ENCODE peak calls at places on chromosome 16, in eight cellular contexts. One of them, this sample, is unnamed.

GRCh38 chr16:14105976-14106375 is 34.9 kb downstream of the MRTFB start:
- DNase-seq in heart left ventricle: no peak
- DNase-seq in cardiac muscle cell: no peak
- DNase-seq in right atrium auricular region: no peak
- DNase-seq in transverse colon: no peak
- DNase-seq in tibial artery: no peak
- DNase-seq in kidney: no peak
- DNase-seq in neuronal stem cell: no peak
- DNase-seq in this sample: no peak

GRCh38 chr16:61823326-61823725 is 212.9 kb downstream of the CDH8 start:
- DNase-seq in heart left ventricle: no peak
- DNase-seq in cardiac muscle cell: no peak
- DNase-seq in right atrium auricular region: no peak
- DNase-seq in transverse colon: no peak
- DNase-seq in tibial artery: no peak
- DNase-seq in kidney: no peak
- DNase-seq in neuronal stem cell: no peak
- DNase-seq in this sample: no peak

GRCh38 chr16:64626771-64627170 is 495.1 kb downstream of the CDH11 start:
- DNase-seq in heart left ventricle: no peak
- DNase-seq in cardiac muscle cell: no peak
- DNase-seq in right atrium auricular region: no peak
- DNase-seq in transverse colon: no peak
- DNase-seq in tibial artery: no peak
- DNase-seq in kidney: no peak
- DNase-seq in neuronal stem cell: no peak
- DNase-seq in this sample: no peak

GRCh38 chr16:56916571-56917403 is 15.2 kb upstream of the HERPUD1 start:
- DNase-seq in heart left ventricle: no peak
- DNase-seq in cardiac muscle cell: no peak
- DNase-seq in right atrium auricular region: no peak
- DNase-seq in transverse colon: peak; percentile 52
- DNase-seq in tibial artery: no peak
- DNase-seq in kidney: no peak
- DNase-seq in neuronal stem cell: no peak
- DNase-seq in this sample: no peak

GRCh38 chr16:16197966-16198365 is 25.3 kb downstream of the ABCC6 start:
- DNase-seq in heart left ventricle: no peak
- DNase-seq in cardiac muscle cell: no peak
- DNase-seq in right atrium auricular region: no peak
- DNase-seq in transverse colon: no peak
- DNase-seq in tibial artery: no peak
- DNase-seq in kidney: no peak
- DNase-seq in neuronal stem cell: no peak
- DNase-seq in this sample: no peak

GRCh38 chr16:13935408-13935807 is 15.5 kb downstream of the ERCC4 start:
- DNase-seq in heart left ventricle: no peak
- DNase-seq in cardiac muscle cell: no peak
- DNase-seq in right atrium auricular region: no peak
- DNase-seq in transverse colon: no peak
- DNase-seq in tibial artery: no peak
- DNase-seq in kidney: no peak
- DNase-seq in neuronal stem cell: peak; percentile 27
- DNase-seq in this sample: no peak

GRCh38 chr16:50267651-50268050 is 1.3 kb downstream of the ADCY7 start:
- DNase-seq in heart left ventricle: no peak
- DNase-seq in cardiac muscle cell: no peak
- DNase-seq in right atrium auricular region: no peak
- DNase-seq in transverse colon: no peak
- DNase-seq in tibial artery: no peak
- DNase-seq in kidney: peak; percentile 44
- DNase-seq in neuronal stem cell: no peak
- DNase-seq in this sample: no peak

GRCh38 chr16:49590166-49590871 is 216.7 kb downstream of the C16orf78 start:
- DNase-seq in heart left ventricle: no peak
- DNase-seq in cardiac muscle cell: no peak
- DNase-seq in right atrium auricular region: peak; percentile 40
- DNase-seq in transverse colon: no peak
- DNase-seq in tibial artery: peak; percentile 12
- DNase-seq in kidney: no peak
- DNase-seq in neuronal stem cell: no peak
- DNase-seq in this sample: no peak

GRCh38 chr16:79607587-79607986 is 7.0 kb upstream of the MAF start:
- DNase-seq in heart left ventricle: no peak
- DNase-seq in cardiac muscle cell: no peak
- DNase-seq in right atrium auricular region: peak; percentile 59
- DNase-seq in transverse colon: no peak
- DNase-seq in tibial artery: no peak
- DNase-seq in kidney: no peak
- DNase-seq in neuronal stem cell: no peak
- DNase-seq in this sample: peak; percentile 10

GRCh38 chr16:65583498-65583897 is 461.6 kb upstream of the CDH11 start:
- DNase-seq in heart left ventricle: no peak
- DNase-seq in cardiac muscle cell: no peak
- DNase-seq in right atrium auricular region: no peak
- DNase-seq in transverse colon: no peak
- DNase-seq in tibial artery: no peak
- DNase-seq in kidney: no peak
- DNase-seq in neuronal stem cell: no peak
- DNase-seq in this sample: no peak

GRCh38 chr16:86018487-86018886 is 119.5 kb downstream of the IRF8 start:
- DNase-seq in heart left ventricle: peak; percentile 69
- DNase-seq in cardiac muscle cell: no peak
- DNase-seq in right atrium auricular region: peak; percentile 68
- DNase-seq in transverse colon: peak; percentile 49
- DNase-seq in tibial artery: peak; percentile 39
- DNase-seq in kidney: peak; percentile 69
- DNase-seq in neuronal stem cell: no peak
- DNase-seq in this sample: peak; percentile 7

GRCh38 chr16:1818204-1818872 is 8.3 kb downstream of the HAGH start:
- DNase-seq in heart left ventricle: no peak
- DNase-seq in cardiac muscle cell: no peak
- DNase-seq in right atrium auricular region: no peak
- DNase-seq in transverse colon: no peak
- DNase-seq in tibial artery: no peak
- DNase-seq in kidney: peak; percentile 66
- DNase-seq in neuronal stem cell: no peak
- DNase-seq in this sample: no peak

GRCh38 chr16:20956319-20956718 is 55.7 kb downstream of the LYRM1 start:
- DNase-seq in heart left ventricle: no peak
- DNase-seq in cardiac muscle cell: no peak
- DNase-seq in right atrium auricular region: no peak
- DNase-seq in transverse colon: no peak
- DNase-seq in tibial artery: no peak
- DNase-seq in kidney: no peak
- DNase-seq in neuronal stem cell: no peak
- DNase-seq in this sample: no peak

GRCh38 chr16:4021070-4021779 is 95.0 kb downstream of the ADCY9 start:
- DNase-seq in heart left ventricle: no peak
- DNase-seq in cardiac muscle cell: no peak
- DNase-seq in right atrium auricular region: no peak
- DNase-seq in transverse colon: peak; percentile 87
- DNase-seq in tibial artery: no peak
- DNase-seq in kidney: peak; percentile 89
- DNase-seq in neuronal stem cell: no peak
- DNase-seq in this sample: peak; percentile 92

GRCh38 chr16:799948-800833 is at the start of gene GNG13:
- DNase-seq in heart left ventricle: no peak
- DNase-seq in cardiac muscle cell: no peak
- DNase-seq in right atrium auricular region: no peak
- DNase-seq in transverse colon: no peak
- DNase-seq in tibial artery: no peak
- DNase-seq in kidney: no peak
- DNase-seq in neuronal stem cell: peak; percentile 37
- DNase-seq in this sample: no peak

GRCh38 chr16:48592839-48593429 is 17.0 kb downstream of the N4BP1 start:
- DNase-seq in heart left ventricle: no peak
- DNase-seq in cardiac muscle cell: no peak
- DNase-seq in right atrium auricular region: no peak
- DNase-seq in transverse colon: no peak
- DNase-seq in tibial artery: no peak
- DNase-seq in kidney: no peak
- DNase-seq in neuronal stem cell: no peak
- DNase-seq in this sample: no peak

GRCh38 chr16:4053663-4054479 is 62.4 kb downstream of the ADCY9 start:
- DNase-seq in heart left ventricle: no peak
- DNase-seq in cardiac muscle cell: no peak
- DNase-seq in right atrium auricular region: no peak
- DNase-seq in transverse colon: peak; percentile 49
- DNase-seq in tibial artery: peak; percentile 83
- DNase-seq in kidney: no peak
- DNase-seq in neuronal stem cell: no peak
- DNase-seq in this sample: no peak

GRCh38 chr16:85472514-85472913 is 140.6 kb upstream of the GSE1 start:
- DNase-seq in heart left ventricle: no peak
- DNase-seq in cardiac muscle cell: no peak
- DNase-seq in right atrium auricular region: no peak
- DNase-seq in transverse colon: no peak
- DNase-seq in tibial artery: no peak
- DNase-seq in kidney: no peak
- DNase-seq in neuronal stem cell: no peak
- DNase-seq in this sample: no peak

GRCh38 chr16:22217890-22218730 is 12.0 kb downstream of the EEF2K start:
- DNase-seq in heart left ventricle: peak; percentile 61
- DNase-seq in cardiac muscle cell: no peak
- DNase-seq in right atrium auricular region: no peak
- DNase-seq in transverse colon: no peak
- DNase-seq in tibial artery: peak; percentile 66
- DNase-seq in kidney: no peak
- DNase-seq in neuronal stem cell: no peak
- DNase-seq in this sample: peak; percentile 25

GRCh38 chr16:14109077-14109775 is 38.1 kb downstream of the MRTFB start:
- DNase-seq in heart left ventricle: no peak
- DNase-seq in cardiac muscle cell: no peak
- DNase-seq in right atrium auricular region: no peak
- DNase-seq in transverse colon: no peak
- DNase-seq in tibial artery: no peak
- DNase-seq in kidney: no peak
- DNase-seq in neuronal stem cell: no peak
- DNase-seq in this sample: no peak

GRCh38 chr16:24035127-24035842 is 199.5 kb downstream of the PRKCB start:
- DNase-seq in heart left ventricle: no peak
- DNase-seq in cardiac muscle cell: no peak
- DNase-seq in right atrium auricular region: no peak
- DNase-seq in transverse colon: peak; percentile 15
- DNase-seq in tibial artery: no peak
- DNase-seq in kidney: no peak
- DNase-seq in neuronal stem cell: no peak
- DNase-seq in this sample: no peak

GRCh38 chr16:2028620-2029220 is 2.0 kb downstream of the NHERF2 start:
- DNase-seq in heart left ventricle: no peak
- DNase-seq in cardiac muscle cell: no peak
- DNase-seq in right atrium auricular region: no peak
- DNase-seq in transverse colon: no peak
- DNase-seq in tibial artery: no peak
- DNase-seq in kidney: no peak
- DNase-seq in neuronal stem cell: no peak
- DNase-seq in this sample: no peak

GRCh38 chr16:48503779-48504178 is 106.2 kb downstream of the N4BP1 start:
- DNase-seq in heart left ventricle: peak; percentile 80
- DNase-seq in cardiac muscle cell: no peak
- DNase-seq in right atrium auricular region: peak; percentile 61
- DNase-seq in transverse colon: peak; percentile 24
- DNase-seq in tibial artery: peak; percentile 72
- DNase-seq in kidney: no peak
- DNase-seq in neuronal stem cell: no peak
- DNase-seq in this sample: peak; percentile 35

GRCh38 chr16:80058236-80058635 is 457.7 kb upstream of the MAF start:
- DNase-seq in heart left ventricle: peak; percentile 57
- DNase-seq in cardiac muscle cell: no peak
- DNase-seq in right atrium auricular region: peak; percentile 71
- DNase-seq in transverse colon: peak; percentile 22
- DNase-seq in tibial artery: peak; percentile 36
- DNase-seq in kidney: peak; percentile 73
- DNase-seq in neuronal stem cell: no peak
- DNase-seq in this sample: peak; percentile 9

DNA sequence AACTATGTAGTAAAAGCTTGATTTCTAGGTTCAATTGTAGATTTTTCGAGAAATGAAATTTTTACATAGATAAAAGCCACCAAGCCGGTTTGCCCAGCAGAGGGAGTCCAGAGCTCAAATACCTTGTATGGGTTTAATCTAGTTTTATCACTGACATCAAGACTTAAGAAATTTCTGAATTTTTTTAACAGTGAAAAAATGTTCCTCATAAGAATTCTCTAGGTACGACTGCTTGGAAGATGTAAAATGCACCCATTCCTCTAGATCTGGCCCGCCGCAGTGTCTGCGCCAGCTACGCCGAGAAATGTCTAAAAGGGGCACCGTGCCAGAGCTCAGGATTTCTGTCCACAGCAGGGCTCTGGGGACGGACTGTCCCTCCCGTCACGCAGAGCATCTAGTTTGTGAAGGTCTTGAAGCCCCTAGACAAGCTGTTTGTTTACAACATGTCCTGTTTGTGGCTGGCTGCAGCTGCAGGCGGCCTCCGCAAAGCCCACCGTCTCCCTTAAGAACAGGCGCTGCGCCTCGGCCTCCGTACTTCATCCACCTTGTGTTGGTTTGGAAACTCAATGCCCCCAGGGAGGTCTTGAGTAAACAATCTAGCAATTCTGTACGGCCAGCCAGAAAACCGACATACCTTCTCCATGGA is 24.8 kb downstream of the MAP1LC3B start:
- DNase-seq in heart left ventricle: no peak
- DNase-seq in cardiac muscle cell: no peak
- DNase-seq in right atrium auricular region: no peak
- DNase-seq in transverse colon: peak; percentile 42
- DNase-seq in tibial artery: peak; percentile 64
- DNase-seq in kidney: no peak
- DNase-seq in neuronal stem cell: no peak
- DNase-seq in this sample: peak; percentile 49
- H3K36me3 ChIP-seq in heart left ventricle: peaks cover 99% of the 10 kb centered on the region
- H3K36me3 ChIP-seq in cardiac muscle cell: peaks cover 22% of the 10 kb centered on the region
- H3K36me3 ChIP-seq in right atrium auricular region: peaks cover 89% of the 10 kb centered on the region
- H3K36me3 ChIP-seq in transverse colon: peaks cover 20% of the 10 kb centered on the region
- H3K36me3 ChIP-seq in tibial artery: peaks cover 57% of the 10 kb centered on the region
- H3K36me3 ChIP-seq in kidney: peaks cover 25% of the 10 kb centered on the region
- H3K36me3 ChIP-seq in neuronal stem cell: peaks cover 84% of the 10 kb centered on the region
- H3K36me3 ChIP-seq in this sample: peaks cover 45% of the 10 kb centered on the region

GRCh38 chr16:27244363-27244755 is 24.2 kb downstream of the NSMCE1 start:
- DNase-seq in heart left ventricle: no peak
- DNase-seq in cardiac muscle cell: no peak
- DNase-seq in right atrium auricular region: no peak
- DNase-seq in transverse colon: no peak
- DNase-seq in tibial artery: no peak
- DNase-seq in kidney: peak; percentile 62
- DNase-seq in neuronal stem cell: no peak
- DNase-seq in this sample: no peak
- H3K27ac ChIP-seq in heart left ventricle: peak overlapping the region; percentile 71
- H3K27ac ChIP-seq in cardiac muscle cell: no peak overlapping the region
- H3K27ac ChIP-seq in right atrium auricular region: peak overlapping the region; percentile 71
- H3K27ac ChIP-seq in transverse colon: peak overlapping the region; percentile 83
- H3K27ac ChIP-seq in tibial artery: peak overlapping the region; percentile 78
- H3K27ac ChIP-seq in kidney: peak overlapping the region; percentile 78
- H3K27ac ChIP-seq in neuronal stem cell: no peak overlapping the region
- H3K27ac ChIP-seq in this sample: peak overlapping the region; percentile 65

GRCh38 chr16:10944249-10945064 is at the start of gene CLEC16A:
- DNase-seq in heart left ventricle: peak; percentile 99
- DNase-seq in cardiac muscle cell: peak; percentile 98
- DNase-seq in right atrium auricular region: peak; percentile 97
- DNase-seq in transverse colon: peak; percentile 98
- DNase-seq in tibial artery: peak; percentile 97
- DNase-seq in kidney: peak; percentile 99
- DNase-seq in neuronal stem cell: peak; percentile 93
- DNase-seq in this sample: peak; percentile 98
- H3K4me1 ChIP-seq in heart left ventricle: peaks cover 60% of the 10 kb centered on the region
- H3K4me1 ChIP-seq in cardiac muscle cell: peaks cover 23% of the 10 kb centered on the region
- H3K4me1 ChIP-seq in right atrium auricular region: peaks cover 71% of the 10 kb centered on the region
- H3K4me1 ChIP-seq in transverse colon: peaks cover 18% of the 10 kb centered on the region
- H3K4me1 ChIP-seq in tibial artery: peaks cover 53% of the 10 kb centered on the region
- H3K4me1 ChIP-seq in kidney: peaks cover 44% of the 10 kb centered on the region
- H3K4me1 ChIP-seq in neuronal stem cell: peaks cover 34% of the 10 kb centered on the region
- H3K4me1 ChIP-seq in this sample: peaks cover 54% of the 10 kb centered on the region

GRCh38 chr16:18789515-18789849 is 652 bp downstream of the RPS15A start:
- DNase-seq in heart left ventricle: no peak
- DNase-seq in cardiac muscle cell: no peak
- DNase-seq in right atrium auricular region: no peak
- DNase-seq in transverse colon: no peak
- DNase-seq in tibial artery: no peak
- DNase-seq in kidney: no peak
- DNase-seq in neuronal stem cell: no peak
- DNase-seq in this sample: no peak
- H3K36me3 ChIP-seq in heart left ventricle: peaks cover 78% of the 10 kb centered on the region
- H3K36me3 ChIP-seq in cardiac muscle cell: peaks cover 49% of the 10 kb centered on the region
- H3K36me3 ChIP-seq in right atrium auricular region: peaks cover 60% of the 10 kb centered on the region
- H3K36me3 ChIP-seq in transverse colon: peaks cover 47% of the 10 kb centered on the region
- H3K36me3 ChIP-seq in tibial artery: peaks cover 39% of the 10 kb centered on the region
- H3K36me3 ChIP-seq in kidney: peaks cover 17% of the 10 kb centered on the region
- H3K36me3 ChIP-seq in neuronal stem cell: peaks cover 87% of the 10 kb centered on the region
- H3K36me3 ChIP-seq in this sample: peaks cover 51% of the 10 kb centered on the region